ENCODE peak calls at places on chromosome 22, in eight cellular contexts. I is HCT116, C is neural progenitor cell, V is OCI-LY7, M is PC-3, K is GM23338, F is SK-N-SH, D is MM.1S. S is an unnamed sample.
A peak's percentile ranks its signal among the peaks of the same experiment; 100 is the strongest.

GRCh38 chr22:17264321-17265052 is 45.3 kb upstream of the ADA2 start:
- DNase-seq in M (no peak), K (peak; percentile 87), I (no peak), D (no peak), V (no peak), F (peak; percentile 51), C (peak; percentile 82), S (peak; percentile 73)

GRCh38 chr22:20750461-20751184 is 23.3 kb upstream of the SERPIND1 start:
- DNase-seq in M (peak; percentile 76), K (no peak), I (no peak), D (no peak), V (no peak), C (no peak), F (no peak), S (peak; percentile 58)

GRCh38 chr22:26556904-26557303 is 33.0 kb downstream of the TPST2 start:
- DNase-seq in I (no peak), M (no peak), V (no peak), C (no peak), K (no peak), F (no peak), D (no peak), S (no peak)

GRCh38 chr22:45537734-45538181 is 35.1 kb downstream of the FBLN1 start:
- DNase-seq in C (no peak), M (no peak), D (no peak), K (no peak), F (peak; percentile 66), V (no peak), I (no peak), S (peak; percentile 63)

GRCh38 chr22:45777046-45777851 is 105.6 kb downstream of the ATXN10 start:
- DNase-seq in K (no peak), I (no peak), M (peak; percentile 83), V (peak; percentile 69), D (no peak), C (no peak), F (no peak), S (no peak)

GRCh38 chr22:32050678-32051515 is 7.8 kb downstream of the SLC5A1 start:
- DNase-seq in C (no peak), I (peak; percentile 95), V (no peak), F (no peak), M (peak; percentile 88), D (peak; percentile 9), K (peak; percentile 58), S (peak; percentile 71)

GRCh38 chr22:43449205-43449830 is 37.5 kb downstream of the MPPED1 start:
- DNase-seq in M (no peak), K (peak; percentile 53), I (no peak), F (no peak), D (no peak), C (peak; percentile 52), V (no peak), S (no peak)

GRCh38 chr22:22208657-22209056 is 35.9 kb upstream of the VPREB1 start:
- DNase-seq in D (no peak), K (no peak), I (no peak), M (no peak), F (no peak), C (no peak), V (no peak), S (no peak)

GRCh38 chr22:47304854-47305253 is 542.4 kb downstream of the TBC1D22A start:
- DNase-seq in F (no peak), M (no peak), C (no peak), I (no peak), K (no peak), D (no peak), V (no peak), S (no peak)

GRCh38 chr22:48327721-48328120 is 1500.0 kb downstream of the BRD1 start:
- DNase-seq in K (no peak), D (no peak), M (no peak), F (no peak), V (no peak), I (no peak), C (no peak), S (no peak)

GRCh38 chr22:35904752-35905151 is 123.9 kb downstream of the RBFOX2 start:
- DNase-seq in I (no peak), M (no peak), K (no peak), V (no peak), F (no peak), D (no peak), C (no peak), S (no peak)
- H3K4me2 ChIP-seq in I (no peak overlapping the region), M (no peak overlapping the region), K (no peak overlapping the region), V (peak overlapping the region; percentile 73), F (no peak overlapping the region), D (no peak overlapping the region), C (no peak overlapping the region), S (no peak overlapping the region)

DNA sequence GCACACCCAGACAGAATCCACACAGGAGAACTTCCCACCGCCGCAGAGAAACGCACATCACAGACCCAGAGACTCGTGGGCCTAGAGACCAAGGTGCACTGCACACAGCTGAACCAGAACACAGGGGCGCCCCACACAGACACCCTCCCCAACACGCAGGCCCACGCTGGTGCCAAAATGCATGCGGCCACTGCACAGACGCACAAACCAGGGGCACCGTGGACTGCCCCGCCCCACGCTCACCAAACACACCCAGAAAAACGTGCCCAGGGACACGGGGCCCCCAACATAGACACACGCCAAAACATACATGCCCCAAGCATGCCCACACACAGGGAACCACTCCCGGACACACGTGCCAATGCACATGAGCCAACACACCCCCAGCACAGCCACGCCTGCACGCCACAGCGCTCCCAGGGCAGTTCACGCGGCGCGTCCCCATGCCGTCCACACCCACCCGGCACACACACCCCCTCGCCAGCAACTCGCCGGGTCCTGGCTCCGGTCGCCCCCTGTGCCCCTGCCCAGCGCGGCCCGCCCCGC is 7.8 kb downstream of the ELFN2 start:
- DNase-seq in K (no peak), I (no peak), V (no peak), M (no peak), D (no peak), C (no peak), F (no peak), S (no peak)
- TF ChIP-seq EZH2phosphoT487 in K (no peak), I (no peak), V (no peak), M (no peak), D (no peak), C (no peak), F (no peak), S (no peak)

GRCh38 chr22:39306456-39307361 is 12.7 kb downstream of the RPL3 start:
- DNase-seq in K (peak; percentile 83), F (peak; percentile 51), M (peak; percentile 35), I (no peak), C (peak; percentile 69), V (peak; percentile 50), D (peak; percentile 50), S (no peak)
- TF ChIP-seq CTCF in K (peak; percentile 90), F (peak; percentile 28), M (peak; percentile 47), I (peak; percentile 75), C (peak; percentile 58), V (peak; percentile 71), D (peak; percentile 62), S (peak; percentile 25)

DNA sequence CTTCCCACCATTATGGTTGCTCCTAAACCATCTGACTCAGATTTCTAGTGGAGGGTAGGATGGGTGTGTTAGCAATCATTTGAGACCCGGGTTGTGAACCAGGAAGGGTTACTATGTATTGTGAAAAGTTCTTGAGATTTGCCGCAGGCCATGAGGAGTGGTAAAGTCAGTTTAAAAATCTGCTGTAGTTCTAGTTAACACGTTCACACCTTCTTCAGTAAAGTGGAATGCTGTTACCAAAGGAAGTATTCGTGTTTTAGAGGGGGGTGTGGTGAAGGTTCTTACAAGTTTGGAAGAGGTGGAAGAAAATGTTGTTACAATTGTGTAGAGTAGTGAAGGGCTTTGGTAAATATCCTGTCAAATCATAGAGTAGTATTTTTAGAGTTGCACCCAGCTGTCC is 2.6 kb downstream of the MTMR3 start:
- DNase-seq in F (no peak), I (no peak), M (no peak), K (no peak), D (no peak), C (no peak), V (no peak), S (no peak)
- H3K4me2 ChIP-seq in F (peak overlapping the region; percentile 8), I (no peak overlapping the region), M (no peak overlapping the region), K (peak overlapping the region; percentile 94), D (no peak overlapping the region), C (peak overlapping the region; percentile 83), V (no peak overlapping the region), S (peak overlapping the region; percentile 79)

GRCh38 chr22:39462443-39463147 is 5.8 kb downstream of the MGAT3 start:
- DNase-seq in K (peak; percentile 53), I (no peak), V (no peak), F (peak; percentile 60), C (peak; percentile 70), D (no peak), M (no peak), S (peak; percentile 48)
- TF ChIP-seq EZH2phosphoT487 in K (no peak), I (no peak), V (no peak), F (no peak), C (no peak), D (no peak), M (no peak), S (no peak)